ENCODE peak calls at places on chromosomes 12 and 14, in nine cellular contexts. F is HFF-Myc; J is activated T-cell treated with anti-CD3 and anti-CD28 coated beads for 24 hours; M is caudate nucleus; H is activated CD8-positive, alpha-beta memory T cell treated with anti-CD3 and anti-CD28 coated beads, Interleukin-2, amount 10 ng/mL, durations not matched to agents 7 days and 5 days; N is sciatic nerve; D is T-helper 17 cell; P is NCI-H187 treated with DMSO at 0.1 percent for 48 hours; Q is T-cell. R is an unnamed sample.

GRCh38 chr12:95557625-95558024 is 6.3 kb upstream of the USP44 start:
- DNase-seq in F (no peak), Q (no peak), J (no peak), P (no peak), M (no peak), H (no peak), N (no peak), D (no peak), R (no peak)

GRCh38 chr12:10960260-10960659 is 21.2 kb upstream of the TAS2R14 start:
- DNase-seq in F (no peak), J (no peak), N (no peak), M (no peak), H (no peak), D (no peak), Q (no peak), P (no peak), R (no peak)

GRCh38 chr12:97148941-97149559 is 242.0 kb downstream of the NEDD1 start:
- DNase-seq in D (peak), H (peak), P (peak), M (peak), F (no peak), Q (peak), N (peak), J (peak), R (peak)

GRCh38 chr12:118714051-118714460 is 267.3 kb upstream of the SRRM4 start:
- DNase-seq in F (no peak), M (peak), Q (no peak), H (peak), P (peak), D (no peak), N (no peak), J (no peak), R (no peak)

GRCh38 chr14:106556665-106557289 is 1030.4 kb downstream of the TMEM121 start:
- DNase-seq in Q (peak), D (peak), P (no peak), H (peak), M (no peak), F (no peak), N (no peak), J (peak), R (peak)

GRCh38 chr12:50243507-50243906 is 39.8 kb downstream of the LIMA1 start:
- DNase-seq in D (no peak), H (no peak), F (no peak), M (no peak), N (no peak), P (no peak), J (no peak), Q (no peak), R (no peak)

GRCh38 chr14:73751157-73751691 is 37.0 kb upstream of the PNMA1 start:
- DNase-seq in M (no peak), J (no peak), D (no peak), N (no peak), P (no peak), Q (no peak), F (no peak), H (peak), R (peak)

GRCh38 chr14:56592746-56593544 is 13.3 kb downstream of the TMEM260 start:
- DNase-seq in H (no peak), M (no peak), P (no peak), F (no peak), D (no peak), N (no peak), Q (no peak), J (no peak), R (no peak)

GRCh38 chr14:24673059-24673458 is 39.1 kb upstream of the GZMB start:
- DNase-seq in J (no peak), P (no peak), H (no peak), N (no peak), F (no peak), M (no peak), Q (no peak), D (no peak), R (no peak)

GRCh38 chr12:65121956-65122469 is 908 bp upstream of the WIF1 start:
- DNase-seq in D (no peak), Q (no peak), M (no peak), P (no peak), F (no peak), J (no peak), N (no peak), H (no peak), R (no peak)

GRCh38 chr12:129659927-129660326 is 243.9 kb downstream of the TMEM132D start:
- DNase-seq in H (no peak), Q (no peak), D (no peak), M (no peak), N (no peak), P (no peak), F (peak), J (no peak), R (no peak)

GRCh38 chr12:106179086-106179485 is 40.3 kb upstream of the NUAK1 start:
- DNase-seq in H (no peak), P (peak), N (peak), J (no peak), F (no peak), D (no peak), M (no peak), Q (no peak), R (no peak)

GRCh38 chr12:22018860-22019259 is 27.2 kb upstream of the CMAS start:
- DNase-seq in P (no peak), Q (no peak), N (no peak), M (no peak), F (no peak), J (no peak), H (no peak), D (no peak), R (no peak)

GRCh38 chr12:132584472-132584871 is 25.9 kb downstream of the LRCOL1 start:
- DNase-seq in D (no peak), N (no peak), J (no peak), H (no peak), M (no peak), P (no peak), F (no peak), Q (no peak), R (no peak)

GRCh38 chr12:130322263-130322662 is 15.4 kb upstream of the PIWIL1 start:
- DNase-seq in J (no peak), M (no peak), N (no peak), F (no peak), H (no peak), Q (no peak), D (no peak), P (no peak), R (no peak)

GRCh38 chr14:90620540-90621204 is 195.6 kb downstream of the TTC7B start:
- DNase-seq in H (no peak), F (no peak), P (peak), J (no peak), D (no peak), Q (no peak), N (no peak), M (peak), R (no peak)

GRCh38 chr14:52848626-52849025 is 57.2 kb upstream of the GNPNAT1 start:
- DNase-seq in H (no peak), Q (no peak), P (no peak), J (no peak), N (no peak), D (no peak), F (no peak), M (no peak), R (no peak)

GRCh38 chr14:52012635-52013034 is 23.3 kb downstream of the RTRAF start:
- DNase-seq in J (no peak), F (no peak), Q (no peak), P (no peak), N (no peak), D (no peak), M (peak), H (no peak), R (no peak)

GRCh38 chr14:100688598-100689499 is 37.8 kb upstream of the DLK1 start:
- DNase-seq in N (no peak), Q (no peak), M (peak), J (no peak), P (no peak), D (no peak), H (no peak), F (no peak), R (no peak)